ENCODE peak calls at places on chromosomes 16 and 17, in nine cellular contexts. H is left colon; G is activated effector memory CD4-positive, alpha-beta T cell treated with anti-CD3 and anti-CD28 coated beads, Interleukin-2, amount 50 U/mL, for 16 hours; R is naive thymus-derived CD8-positive, alpha-beta T cell; K is activated CD4-positive, CD25-positive, alpha-beta regulatory T cell; J is stimulated activated CD8-positive, alpha-beta memory T cell treated with anti-CD3 and anti-CD28 coated beads, Interleukin-2, amount 100 ng/mL, for 1 hour; C is AG09309; A is nephron progenitor cell; Q is activated CD8-positive, alpha-beta T cell treated with anti-CD3 and anti-CD28 coated beads for 36 hours. F is an unnamed sample.

GRCh38 chr17:7141824-7142223 is 27.2 kb upstream of the ASGR2 start:
- DNase-seq in R (no peak), K (no peak), G (no peak), A (no peak), H (peak), C (no peak), Q (no peak), J (no peak), F (no peak)

GRCh38 chr17:38588775-38589174 is 17.0 kb downstream of the SRCIN1 start:
- DNase-seq in A (no peak), R (no peak), H (no peak), G (no peak), Q (no peak), C (no peak), K (no peak), J (no peak), F (no peak)

GRCh38 chr16:1526608-1527555 is 6.6 kb upstream of the TMEM204 start:
- DNase-seq in A (no peak), K (no peak), G (no peak), J (no peak), R (peak), Q (peak), H (no peak), C (no peak), F (no peak)

GRCh38 chr17:8360260-8360659 is 16.2 kb downstream of the KRABD2 start:
- DNase-seq in C (no peak), J (no peak), H (no peak), R (no peak), G (no peak), Q (no peak), A (no peak), K (no peak), F (no peak)

GRCh38 chr16:67198238-67198734 is 645 bp upstream of the ELMO3 start:
- DNase-seq in Q (peak), R (no peak), G (no peak), K (no peak), C (no peak), J (no peak), H (peak), A (no peak), F (no peak)

GRCh38 chr17:41799366-41799765 is 12.4 kb downstream of the P3H4 start:
- DNase-seq in Q (no peak), A (no peak), K (no peak), R (no peak), H (no peak), C (no peak), G (no peak), J (no peak), F (no peak)

GRCh38 chr16:12358898-12359297 is 382.4 kb downstream of the SNX29 start:
- DNase-seq in Q (no peak), G (no peak), H (no peak), C (no peak), K (no peak), A (no peak), R (no peak), J (no peak), F (no peak)

GRCh38 chr16:50310308-50311133 is 44.2 kb downstream of the ADCY7 start:
- DNase-seq in K (no peak), A (no peak), R (no peak), Q (no peak), C (no peak), J (no peak), G (peak), H (no peak), F (no peak)

GRCh38 chr16:57145964-57146647 is 39.7 kb downstream of the PSME3IP1 start:
- DNase-seq in Q (no peak), A (no peak), R (no peak), J (no peak), K (no peak), H (no peak), G (no peak), C (no peak), F (no peak)

GRCh38 chr17:14092808-14093207 is 23.5 kb downstream of the COX10 start:
- DNase-seq in G (no peak), H (no peak), A (no peak), C (no peak), R (no peak), K (no peak), J (no peak), Q (no peak), F (no peak)

GRCh38 chr16:27205436-27206065 is 2.2 kb downstream of the KDM8 start:
- DNase-seq in A (no peak), Q (no peak), J (no peak), R (no peak), K (no peak), G (no peak), H (no peak), C (no peak), F (peak)

GRCh38 chr16:55913717-55914116 is 38.5 kb upstream of the CES5A start:
- DNase-seq in C (no peak), A (no peak), H (no peak), R (no peak), G (no peak), K (no peak), J (no peak), Q (no peak), F (no peak)

GRCh38 chr17:58081641-58082340 is 1.4 kb upstream of the DYNLL2 start:
- DNase-seq in G (no peak), Q (no peak), H (no peak), C (no peak), A (peak), J (no peak), K (no peak), R (no peak), F (no peak)

GRCh38 chr16:72012607-72013006 is 4.1 kb downstream of the DHODH start:
- DNase-seq in G (no peak), R (no peak), Q (no peak), H (no peak), J (no peak), C (no peak), A (no peak), K (no peak), F (no peak)

GRCh38 chr17:28846231-28846630 is 3.6 kb upstream of the FAM222B start:
- DNase-seq in A (no peak), R (no peak), G (peak), C (no peak), H (no peak), J (no peak), Q (peak), K (no peak), F (no peak)

GRCh38 chr16:58198022-58198683 is at the start of gene CSNK2A2:
- DNase-seq in C (peak), Q (peak), J (peak), H (peak), G (peak), A (peak), R (peak), K (peak), F (peak)

GRCh38 chr16:47018223-47018891 is 44.9 kb upstream of the DNAJA2 start:
- DNase-seq in C (no peak), J (no peak), G (peak), A (peak), Q (peak), K (no peak), R (no peak), H (peak), F (peak)

GRCh38 chr16:47732806-47733150 is 271.6 kb downstream of the PHKB start:
- DNase-seq in J (no peak), C (peak), G (no peak), K (no peak), H (no peak), A (no peak), R (no peak), Q (peak), F (no peak)

GRCh38 chr16:89364603-89365002 is 125.8 kb downstream of the ANKRD11 start:
- DNase-seq in K (no peak), C (no peak), H (no peak), G (no peak), Q (no peak), J (no peak), A (no peak), R (no peak), F (no peak)

GRCh38 chr17:62725791-62726249 is 82.3 kb downstream of the MARCHF10 start:
- DNase-seq in J (no peak), H (peak), G (no peak), C (no peak), A (no peak), R (no peak), Q (no peak), K (no peak), F (no peak)

GRCh38 chr17:83056583-83057396 is 22.6 kb upstream of the METRNL start:
- DNase-seq in J (no peak), R (no peak), K (no peak), Q (no peak), H (no peak), G (peak), C (no peak), A (no peak), F (no peak)

GRCh38 chr17:75848523-75849303 is 4.5 kb upstream of the UNC13D start:
- DNase-seq in A (peak), G (peak), J (peak), K (peak), R (peak), C (no peak), H (peak), Q (peak), F (peak)

GRCh38 chr16:3171181-3171854 is 16.7 kb upstream of the OR1F1 start:
- DNase-seq in K (no peak), Q (peak), A (no peak), G (peak), R (peak), C (no peak), J (peak), H (no peak), F (peak)

GRCh38 chr16:64280317-64280716 is 841.5 kb downstream of the CDH11 start:
- DNase-seq in Q (no peak), C (no peak), A (no peak), J (no peak), G (no peak), H (no peak), R (no peak), K (no peak), F (peak)

GRCh38 chr16:14405611-14406537 is 224.2 kb downstream of the PARN start:
- DNase-seq in Q (peak), H (peak), J (no peak), G (peak), K (no peak), C (no peak), A (peak), R (peak), F (peak)

GRCh38 chr17:50542795-50543774 is 3.9 kb upstream of the SPATA20 start:
- DNase-seq in K (no peak), H (peak), Q (no peak), J (no peak), C (no peak), R (no peak), A (no peak), G (no peak), F (no peak)

GRCh38 chr16:19843371-19843770 is 41.3 kb downstream of the GPRC5B start:
- DNase-seq in R (no peak), J (no peak), H (no peak), A (no peak), Q (no peak), C (no peak), K (no peak), G (no peak), F (no peak)

GRCh38 chr16:58128181-58128631 is 975 bp downstream of the CFAP20 start:
- DNase-seq in A (no peak), J (no peak), R (no peak), H (no peak), K (no peak), Q (no peak), C (no peak), G (no peak), F (no peak)

GRCh38 chr16:787261-787966 is 767 bp downstream of the RPUSD1 start:
- DNase-seq in C (no peak), Q (no peak), R (no peak), K (no peak), J (no peak), H (no peak), G (no peak), A (no peak), F (peak)

F was measured in RPMI8226.